ENCODE peak calls at places on chromosomes 3 and 15, in nine cellular contexts. P, E, D, N, H, F, L, C and O are unnamed samples.
A peak's percentile ranks its signal among the peaks of the same experiment; 100 is the strongest.

GRCh38 chr3:194274424-194275085 is 76.6 kb downstream of the CPN2 start:
- DNase-seq in P (no peak), E (no peak), D (no peak), N (no peak), H (no peak), F (no peak), L (peak; percentile 14), C (peak; percentile 31), O (peak; percentile 18)

GRCh38 chr15:36432162-36432561 is 147.3 kb upstream of the CDIN1 start:
- DNase-seq in P (no peak), E (no peak), D (no peak), N (no peak), H (no peak), F (no peak), L (peak; percentile 44), C (no peak), O (peak; percentile 44)

GRCh38 chr3:62363275-62363674 is 10.1 kb downstream of the FEZF2 start:
- DNase-seq in P (no peak), E (no peak), D (no peak), N (no peak), H (no peak), F (no peak), L (no peak), C (no peak), O (no peak)

GRCh38 chr3:113834983-113835382 is 3.6 kb upstream of the GRAMD1C start:
- DNase-seq in P (peak; percentile 16), E (no peak), D (no peak), N (no peak), H (no peak), F (no peak), L (no peak), C (no peak), O (no peak)

GRCh38 chr15:63173116-63173470 is 15.8 kb upstream of the RPS27L start:
- DNase-seq in P (no peak), E (no peak), D (peak; percentile 12), N (no peak), H (no peak), F (no peak), L (no peak), C (no peak), O (no peak)

GRCh38 chr15:65824031-65824743 is 32.1 kb upstream of the DENND4A start:
- DNase-seq in P (peak; percentile 80), E (peak; percentile 76), D (peak; percentile 75), N (peak; percentile 93), H (no peak), F (no peak), L (peak; percentile 73), C (peak; percentile 86), O (peak; percentile 79)

GRCh38 chr3:59812778-59813558 is 763.1 kb upstream of the CFAP20DC start:
- DNase-seq in P (no peak), E (no peak), D (peak; percentile 19), N (peak; percentile 47), H (no peak), F (no peak), L (no peak), C (peak; percentile 65), O (peak; percentile 22)

GRCh38 chr3:101066776-101067175 is 73.6 kb upstream of the ABI3BP start:
- DNase-seq in P (no peak), E (no peak), D (peak; percentile 77), N (no peak), H (no peak), F (no peak), L (peak; percentile 39), C (peak; percentile 66), O (peak; percentile 54)

GRCh38 chr3:9797196-9797945 is 4.5 kb downstream of the ARPC4 start:
- DNase-seq in P (no peak), E (no peak), D (no peak), N (no peak), H (no peak), F (no peak), L (no peak), C (peak; percentile 38), O (peak; percentile 26)

GRCh38 chr15:37903932-37904493 is 30.4 kb upstream of the TMCO5A start:
- DNase-seq in P (peak; percentile 36), E (no peak), D (no peak), N (no peak), H (no peak), F (no peak), L (no peak), C (peak; percentile 32), O (no peak)

GRCh38 chr3:76065975-76066374 is 280.6 kb upstream of the ZNF717 start:
- DNase-seq in P (no peak), E (no peak), D (peak; percentile 7), N (no peak), H (no peak), F (no peak), L (peak; percentile 88), C (peak; percentile 48), O (peak; percentile 60)

GRCh38 chr15:48285329-48286214 is 45.7 kb upstream of the DUT start:
- DNase-seq in P (peak; percentile 85), E (peak; percentile 86), D (peak; percentile 92), N (peak; percentile 93), H (peak; percentile 38), F (peak; percentile 47), L (peak; percentile 94), C (peak; percentile 96), O (peak; percentile 92)

GRCh38 chr3:149701206-149701976 is 43.6 kb upstream of the WWTR1 start:
- DNase-seq in P (no peak), E (no peak), D (no peak), N (no peak), H (no peak), F (no peak), L (no peak), C (no peak), O (no peak)

GRCh38 chr3:110710605-110711004 is 361.0 kb upstream of the NECTIN3 start:
- DNase-seq in P (peak; percentile 21), E (peak; percentile 28), D (no peak), N (no peak), H (no peak), F (no peak), L (no peak), C (no peak), O (no peak)

GRCh38 chr15:74428970-74429783 is 4.6 kb downstream of the SEMA7A start:
- DNase-seq in P (no peak), E (no peak), D (no peak), N (no peak), H (no peak), F (peak; percentile 44), L (no peak), C (no peak), O (no peak)

GRCh38 chr3:65851827-65852226 is 186.9 kb downstream of the MAGI1 start:
- DNase-seq in P (no peak), E (no peak), D (peak; percentile 78), N (no peak), H (peak; percentile 82), F (no peak), L (peak; percentile 87), C (peak; percentile 74), O (peak; percentile 82)

GRCh38 chr15:67145710-67146109 is 80.3 kb downstream of the SMAD3 start:
- DNase-seq in P (no peak), E (no peak), D (no peak), N (no peak), H (no peak), F (no peak), L (no peak), C (no peak), O (no peak)

GRCh38 chr3:139353920-139354556 is 10.2 kb downstream of the MRPS22 start:
- DNase-seq in P (peak; percentile 65), E (peak; percentile 77), D (peak; percentile 67), N (peak; percentile 74), H (peak; percentile 7), F (no peak), L (peak; percentile 69), C (peak; percentile 85), O (peak; percentile 71)

GRCh38 chr15:23869391-23869790 is 182.3 kb upstream of the NDN start:
- DNase-seq in P (peak; percentile 69), E (peak; percentile 79), D (no peak), N (peak; percentile 92), H (no peak), F (no peak), L (no peak), C (no peak), O (no peak)

GRCh38 chr15:40785158-40785557 is 15.4 kb downstream of the C15orf62 start:
- DNase-seq in P (no peak), E (no peak), D (no peak), N (peak; percentile 28), H (no peak), F (no peak), L (no peak), C (peak; percentile 39), O (peak; percentile 13)
- TF ChIP-seq CTCF in P (peak; percentile 20), E (peak; percentile 31), D (no peak), N (peak; percentile 41), H (no peak), F (no peak), L (no peak), C (peak; percentile 38), O (no peak)

DNA sequence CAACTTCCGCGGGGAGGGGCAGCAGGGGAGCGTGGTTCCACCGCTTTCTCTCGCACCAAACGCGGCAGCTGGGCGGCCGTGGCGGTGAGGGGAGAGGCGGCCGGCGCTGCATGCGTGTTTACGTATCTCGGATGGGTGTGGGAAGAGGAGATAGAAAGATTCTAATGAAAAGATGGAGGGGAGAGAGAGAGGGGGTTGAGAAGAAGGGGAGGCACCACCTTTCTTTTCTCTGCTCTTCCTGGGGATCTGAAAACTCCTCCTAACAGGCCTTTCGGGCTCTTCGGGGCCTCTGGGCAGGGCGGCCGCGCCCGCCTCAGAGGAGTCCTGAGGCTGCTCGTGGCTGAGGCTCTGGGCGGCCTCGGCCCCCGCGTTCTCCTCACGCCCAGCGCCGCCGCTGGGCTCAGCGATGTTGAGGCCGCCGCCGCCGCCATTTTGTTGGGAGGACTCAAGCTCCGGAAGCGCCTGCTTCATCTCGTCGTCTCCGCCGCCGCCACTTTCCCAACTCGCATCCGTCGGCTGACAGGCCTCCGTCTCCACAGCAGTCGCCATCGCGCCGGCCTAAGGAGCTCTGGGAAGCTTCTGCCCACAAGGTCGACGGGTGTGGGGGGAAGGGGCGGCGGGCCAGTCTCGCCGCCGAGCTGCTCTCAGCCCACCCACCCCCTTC is 475 bp downstream of the TASOR start:
- DNase-seq in P (peak; percentile 79), E (peak; percentile 87), D (peak; percentile 66), N (peak; percentile 80), H (no peak), F (peak; percentile 76), L (peak; percentile 73), C (peak; percentile 84), O (peak; percentile 79)
- TF ChIP-seq CTCF in P (peak; percentile 16), E (no peak), D (peak; percentile 13), N (no peak), H (peak; percentile 18), F (no peak), L (peak; percentile 9), C (peak; percentile 11), O (peak; percentile 3)

DNA sequence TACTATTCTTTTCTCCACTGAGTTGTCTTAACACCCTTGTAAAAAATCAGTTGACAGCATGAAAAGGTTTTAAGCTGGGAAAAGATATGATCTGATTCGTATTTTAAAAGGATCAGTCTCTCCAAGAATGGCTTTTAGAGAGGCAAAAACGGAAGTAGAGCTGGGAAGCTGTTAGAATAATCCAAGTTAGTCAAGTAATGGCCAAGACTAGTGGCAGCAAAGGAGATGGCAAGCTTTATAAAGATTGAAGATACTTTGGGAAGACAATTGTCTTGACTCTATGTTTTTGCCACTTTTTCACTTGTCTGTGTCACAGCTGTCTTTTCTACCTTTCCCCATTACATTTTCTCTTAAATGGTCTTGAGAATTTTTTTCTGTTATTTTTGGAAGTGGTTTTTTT is 243.5 kb upstream of the MANF start:
- DNase-seq in P (no peak), E (no peak), D (no peak), N (peak; percentile 33), H (no peak), F (no peak), L (no peak), C (no peak), O (no peak)
- TF ChIP-seq CTCF in P (no peak), E (no peak), D (no peak), N (peak; percentile 37), H (no peak), F (no peak), L (no peak), C (no peak), O (no peak)

GRCh38 chr15:57079907-57080750 is 161.7 kb downstream of the TCF12 start:
- DNase-seq in P (no peak), E (no peak), D (no peak), N (peak; percentile 34), H (no peak), F (no peak), L (no peak), C (peak; percentile 24), O (no peak)
- TF ChIP-seq CTCF in P (no peak), E (no peak), D (no peak), N (peak; percentile 28), H (no peak), F (no peak), L (no peak), C (peak; percentile 12), O (peak; percentile 6)